ENCODE peak calls at places on chromosomes 5 and 9, in five cellular contexts. F is vagina, L is HCT116, G is coronary artery, Q is right lobe of liver. E is an unnamed sample.
A peak's percentile ranks its signal among the peaks of the same experiment; 100 is the strongest.

GRCh38 chr5:36870399-36871040 is 6.0 kb upstream of the NIPBL start:
- DNase-seq in F (no peak), L (peak; percentile 68), G (no peak), Q (no peak), E (peak; percentile 75)

GRCh38 chr5:76986828-76987526 is 34.1 kb downstream of the CRHBP start:
- DNase-seq in F (no peak), L (no peak), G (no peak), Q (no peak), E (no peak)

GRCh38 chr5:174097486-174098185 is 52.1 kb downstream of the NSG2 start:
- DNase-seq in F (no peak), L (no peak), G (no peak), Q (no peak), E (peak; percentile 81)

GRCh38 chr5:149228610-149229297 is 42.9 kb upstream of the AFAP1L1 start:
- DNase-seq in F (no peak), L (peak; percentile 89), G (no peak), Q (no peak), E (peak; percentile 84)

GRCh38 chr5:43413966-43414365 is 1.8 kb upstream of the CCL28 start:
- DNase-seq in F (no peak), L (no peak), G (no peak), Q (no peak), E (no peak)

GRCh38 chr5:10303201-10303600 is 4.5 kb downstream of the CMBL start:
- DNase-seq in F (no peak), L (no peak), G (no peak), Q (no peak), E (no peak)

GRCh38 chr5:9094582-9094981 is 451.3 kb downstream of the SEMA5A start:
- DNase-seq in F (no peak), L (no peak), G (no peak), Q (no peak), E (no peak)

GRCh38 chr9:107637421-107638420 is 148.2 kb upstream of the KLF4 start:
- DNase-seq in F (no peak), L (no peak), G (peak; percentile 98), Q (peak; percentile 83), E (no peak)

GRCh38 chr9:108727580-108728056 is 128.2 kb downstream of the ACTL7B start:
- DNase-seq in F (no peak), L (no peak), G (no peak), Q (no peak), E (no peak)

GRCh38 chr9:78620303-78620702 is 323.4 kb downstream of the PSAT1 start:
- DNase-seq in F (no peak), L (no peak), G (no peak), Q (no peak), E (no peak)

GRCh38 chr5:5419291-5420210 is 2.9 kb upstream of the ICE1 start:
- DNase-seq in F (no peak), L (peak; percentile 48), G (no peak), Q (no peak), E (peak; percentile 68)

GRCh38 chr5:170437621-170438375 is 48.6 kb upstream of the KCNMB1 start:
- DNase-seq in F (peak; percentile 84), L (no peak), G (peak; percentile 38), Q (no peak), E (no peak)

GRCh38 chr5:31218978-31219377 is 25.5 kb downstream of the CDH6 start:
- DNase-seq in F (no peak), L (no peak), G (no peak), Q (no peak), E (no peak)

GRCh38 chr9:121233906-121234901 is 32.5 kb upstream of the RAB14 start:
- DNase-seq in F (no peak), L (no peak), G (no peak), Q (no peak), E (peak; percentile 69)

GRCh38 chr9:117546894-117547293 is 132.0 kb upstream of the ASTN2 start:
- DNase-seq in F (no peak), L (no peak), G (no peak), Q (peak; percentile 39), E (peak; percentile 20)

GRCh38 chr9:617441-618085 is 223.9 kb upstream of the DMRT1 start:
- DNase-seq in F (no peak), L (no peak), G (no peak), Q (no peak), E (no peak)

GRCh38 chr9:114953917-114954316 is 23.5 kb upstream of the TNFSF8 start:
- DNase-seq in F (no peak), L (no peak), G (no peak), Q (no peak), E (peak; percentile 95)

GRCh38 chr5:32990593-32991415 is 279.7 kb downstream of the NPR3 start:
- DNase-seq in F (no peak), L (no peak), G (no peak), Q (no peak), E (no peak)

GRCh38 chr5:88675159-88675757 is 207.7 kb downstream of the MEF2C start:
- DNase-seq in F (no peak), L (no peak), G (no peak), Q (no peak), E (no peak)

GRCh38 chr5:543351-543750 is 19.1 kb upstream of the SLC9A3 start:
- DNase-seq in F (no peak), L (no peak), G (no peak), Q (peak; percentile 46), E (no peak)

GRCh38 chr9:81586786-81587185 is 102.6 kb downstream of the TLE1 start:
- DNase-seq in F (no peak), L (no peak), G (no peak), Q (no peak), E (no peak)

GRCh38 chr9:111805841-111806241 is 11.1 kb upstream of the SHOC1 start:
- DNase-seq in F (no peak), L (peak; percentile 10), G (no peak), Q (no peak), E (peak; percentile 79)

GRCh38 chr5:181258576-181258975 is 2.4 kb downstream of the TRIM52 start:
- DNase-seq in F (no peak), L (no peak), G (no peak), Q (no peak), E (no peak)

GRCh38 chr9:13383216-13383615 is 103.7 kb upstream of the MPDZ start:
- DNase-seq in F (no peak), L (no peak), G (no peak), Q (no peak), E (no peak)
- TF ChIP-seq CTCF in F (no peak), L (no peak), G (no peak), Q (no peak), E (no peak)

GRCh38 chr5:135211083-135211790 is 177.2 kb upstream of the PITX1 start:
- DNase-seq in F (peak; percentile 79), L (no peak), G (peak; percentile 40), Q (no peak), E (no peak)
- TF ChIP-seq CTCF in F (no peak), L (no peak), G (no peak), Q (no peak), E (no peak)

GRCh38 chr9:112971415-112971814 is 40.6 kb downstream of the ZNF883 start:
- DNase-seq in F (no peak), L (peak; percentile 29), G (no peak), Q (no peak), E (peak; percentile 34)
- TF ChIP-seq CTCF in F (no peak), L (peak; percentile 31), G (no peak), Q (no peak), E (peak; percentile 26)

GRCh38 chr9:36765468-36766341 is 193.0 kb downstream of the MELK start:
- DNase-seq in F (no peak), L (peak; percentile 91), G (no peak), Q (no peak), E (no peak)
- TF ChIP-seq CTCF in F (no peak), L (no peak), G (no peak), Q (no peak), E (no peak)

DNA sequence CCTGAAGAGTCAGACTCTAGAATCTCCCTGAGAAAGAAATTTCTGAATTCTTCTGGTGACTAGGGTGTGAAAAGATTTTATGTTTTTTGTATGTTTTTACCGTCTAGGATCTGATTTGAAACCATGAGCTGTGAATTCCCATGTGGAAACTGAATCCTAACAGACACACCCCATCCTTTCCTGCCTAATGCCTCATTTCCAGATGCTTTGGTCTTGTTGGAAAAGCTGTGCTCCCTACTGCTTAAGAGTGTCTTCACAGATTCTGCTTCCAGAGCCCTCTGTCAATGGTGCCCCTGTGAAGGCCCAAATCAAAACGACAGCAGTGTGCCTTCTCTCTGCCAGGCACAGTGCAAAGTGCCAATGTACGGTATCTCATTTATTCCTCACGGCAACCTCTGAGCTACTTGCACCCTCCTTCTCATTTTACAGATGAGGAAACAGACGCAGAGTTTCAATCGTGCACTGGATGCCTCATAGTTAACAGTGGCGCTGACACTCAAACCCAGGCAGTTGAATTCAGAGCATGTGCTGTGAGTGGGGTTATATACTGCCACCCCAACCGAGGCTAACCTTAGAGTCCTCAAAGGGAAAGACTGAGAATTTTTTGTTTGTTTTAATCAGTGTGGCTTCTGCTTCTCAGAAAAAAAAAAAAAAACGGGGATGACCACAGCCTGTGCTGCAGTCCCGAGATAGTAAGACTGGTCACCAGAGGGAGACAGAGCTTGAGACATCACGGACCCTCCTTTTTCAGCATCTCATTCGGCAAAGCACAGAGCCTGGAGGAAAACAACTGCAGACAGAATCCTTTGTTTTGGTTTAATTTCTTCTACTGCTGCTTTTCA is 188.4 kb downstream of the SNCAIP start:
- DNase-seq in F (no peak), L (peak; percentile 38), G (no peak), Q (no peak), E (peak; percentile 76)
- TF ChIP-seq CTCF in F (peak; percentile 55), L (peak; percentile 37), G (no peak), Q (peak; percentile 45), E (peak; percentile 53)

GRCh38 chr9:69261636-69262035 is 63.4 kb upstream of the ENTREP1 start:
- DNase-seq in F (no peak), L (no peak), G (no peak), Q (no peak), E (no peak)
- TF ChIP-seq CTCF in F (no peak), L (no peak), G (no peak), Q (no peak), E (no peak)